ENCODE peak calls at places on chromosomes 11 and 22, in eight cellular contexts. F is K562, P is body of pancreas, J is A549, V is astrocyte of the cerebellum, G is NB4, Q is IMR-90, C is fibroblast of the aortic adventitia. A is an unnamed sample.
A peak's percentile ranks its signal among the peaks of the same experiment; 100 is the strongest.

GRCh38 chr11:96272542-96273306 is 70.3 kb downstream of the MAML2 start:
- DNase-seq in F (no peak), P (peak; percentile 44), J (peak; percentile 9), V (no peak), G (no peak), Q (peak; percentile 51), C (peak; percentile 45), A (peak; percentile 42)

GRCh38 chr11:15947681-15948648 is 408.4 kb downstream of the SOX6 start:
- DNase-seq in F (no peak), P (peak; percentile 72), J (no peak), V (no peak), G (no peak), Q (no peak), C (no peak), A (no peak)

GRCh38 chr11:48013269-48013901 is 33.0 kb downstream of the PTPRJ start:
- DNase-seq in F (no peak), P (peak; percentile 50), J (peak; percentile 74), V (no peak), G (peak; percentile 84), Q (peak; percentile 65), C (no peak), A (peak; percentile 23)

GRCh38 chr22:50311606-50312351 is 4.3 kb upstream of the PLXNB2 start:
- DNase-seq in F (no peak), P (peak; percentile 11), J (no peak), V (no peak), G (no peak), Q (no peak), C (no peak), A (no peak)

GRCh38 chr11:95924414-95924760 is 480 bp upstream of the MTMR2 start:
- DNase-seq in F (no peak), P (no peak), J (peak; percentile 16), V (peak; percentile 18), G (no peak), Q (peak; percentile 48), C (peak; percentile 64), A (no peak)

GRCh38 chr11:119764108-119764874 is 35.3 kb upstream of the NECTIN1 start:
- DNase-seq in F (no peak), P (peak; percentile 83), J (no peak), V (peak; percentile 11), G (no peak), Q (peak; percentile 42), C (peak; percentile 51), A (no peak)

GRCh38 chr22:17874231-17874630 is 100.0 kb upstream of the BID start:
- DNase-seq in F (no peak), P (no peak), J (no peak), V (no peak), G (no peak), Q (no peak), C (no peak), A (no peak)

GRCh38 chr11:125451400-125452124 is 44.5 kb downstream of the FEZ1 start:
- DNase-seq in F (peak; percentile 57), P (peak; percentile 53), J (no peak), V (no peak), G (peak; percentile 13), Q (peak; percentile 25), C (peak; percentile 46), A (peak; percentile 15)

GRCh38 chr11:32881286-32881685 is 11.3 kb upstream of the QSER1 start:
- DNase-seq in F (no peak), P (no peak), J (no peak), V (no peak), G (no peak), Q (peak; percentile 30), C (no peak), A (peak; percentile 91)

GRCh38 chr22:38924197-38924952 is 33.0 kb upstream of the APOBEC3A start:
- DNase-seq in F (no peak), P (peak; percentile 95), J (peak; percentile 75), V (peak; percentile 93), G (no peak), Q (peak; percentile 90), C (peak; percentile 98), A (peak; percentile 79)

GRCh38 chr11:129719037-129719436 is 96.6 kb upstream of the TMEM45B start:
- DNase-seq in F (no peak), P (no peak), J (no peak), V (no peak), G (no peak), Q (no peak), C (no peak), A (no peak)

GRCh38 chr11:121933694-121934093 is 182.3 kb downstream of the BLID start:
- DNase-seq in F (no peak), P (no peak), J (no peak), V (no peak), G (no peak), Q (peak; percentile 87), C (peak; percentile 32), A (peak; percentile 36)

GRCh38 chr22:32904044-32904443 is 102.5 kb downstream of the TIMP3 start:
- DNase-seq in F (peak; percentile 68), P (no peak), J (peak; percentile 29), V (no peak), G (peak; percentile 40), Q (peak; percentile 35), C (peak; percentile 38), A (peak; percentile 58)

GRCh38 chr11:116730568-116730967 is 42.2 kb downstream of the BUD13 start:
- DNase-seq in F (no peak), P (no peak), J (no peak), V (no peak), G (no peak), Q (no peak), C (peak; percentile 49), A (no peak)

GRCh38 chr11:44366741-44367140 is 56.8 kb upstream of the ALX4 start:
- DNase-seq in F (no peak), P (no peak), J (no peak), V (no peak), G (no peak), Q (no peak), C (no peak), A (no peak)

DNA sequence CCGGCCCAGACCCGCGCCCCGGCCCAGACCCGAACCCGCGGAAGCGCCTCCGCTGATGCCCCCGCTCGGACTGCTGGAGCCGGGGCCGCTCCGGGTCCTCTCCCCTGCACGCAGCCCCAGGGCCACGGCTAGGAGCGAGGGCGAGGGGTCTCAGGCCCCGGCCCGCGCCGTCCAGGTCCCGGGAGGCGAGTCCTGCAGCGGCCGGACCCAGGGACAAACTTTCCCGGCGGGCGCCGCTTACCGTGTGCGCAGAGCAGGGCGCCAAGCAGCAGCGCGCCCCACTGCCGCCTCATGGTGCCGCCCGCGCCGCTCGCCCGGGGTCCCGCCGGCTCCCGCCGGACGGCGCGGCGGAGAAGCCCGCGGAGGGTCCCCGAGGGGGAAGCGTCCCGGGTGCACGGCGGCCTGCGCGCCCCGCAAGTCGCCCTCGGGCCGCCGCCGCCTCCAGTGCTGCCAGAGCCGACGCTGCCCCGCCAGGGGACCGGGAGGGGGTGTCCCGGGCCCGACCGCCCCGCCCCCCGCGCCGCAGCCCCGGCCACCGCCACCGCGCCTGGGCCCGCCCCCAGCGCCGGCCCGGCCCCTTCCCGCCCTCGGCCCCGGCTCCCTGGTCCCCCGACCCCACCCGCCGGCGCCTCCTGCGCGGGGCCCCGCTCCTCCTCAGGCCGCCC is at the start of gene LRP4:
- DNase-seq in F (peak; percentile 72), P (peak; percentile 62), J (peak; percentile 35), V (no peak), G (peak; percentile 57), Q (no peak), C (no peak), A (peak; percentile 31)
- TF ChIP-seq CTCF in F (no peak), P (no peak), J (no peak), V (no peak), G (no peak), Q (peak; percentile 5), C (no peak), A (no peak)

DNA sequence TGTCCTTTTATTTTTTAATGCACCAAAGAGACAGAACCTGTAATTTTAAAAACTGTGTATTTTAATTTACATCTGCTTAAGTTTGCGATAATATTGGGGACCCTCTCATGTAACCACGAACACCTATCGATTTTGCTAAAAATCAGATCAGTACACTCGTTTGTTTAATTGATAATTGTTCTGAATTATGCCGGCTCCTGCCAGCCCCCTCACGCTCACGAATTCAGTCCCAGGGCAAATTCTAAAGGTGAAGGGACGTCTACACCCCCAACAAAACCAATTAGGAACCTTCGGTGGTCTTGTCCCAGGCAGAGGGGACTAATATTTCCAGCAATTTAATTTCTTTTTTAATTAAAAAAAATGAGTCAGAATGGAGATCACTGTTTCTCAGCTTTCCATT is 1.1 kb upstream of the CCND1 start:
- DNase-seq in F (no peak), P (no peak), J (no peak), V (no peak), G (no peak), Q (no peak), C (no peak), A (no peak)
- H3K4me3 ChIP-seq in F (no peak overlapping the region), P (no peak overlapping the region), J (peak overlapping the region; percentile 91), V (peak overlapping the region; percentile 89), G (no peak overlapping the region), Q (peak overlapping the region; percentile 98), C (peak overlapping the region; percentile 98), A (peak overlapping the region; percentile 89)

GRCh38 chr11:62592216-62592815 is 993 bp upstream of the TUT1 start:
- DNase-seq in F (peak; percentile 59), P (no peak), J (no peak), V (no peak), G (no peak), Q (no peak), C (no peak), A (no peak)

GRCh38 chr11:62591448-62592215 is at the start of gene TUT1:
- DNase-seq in F (peak; percentile 91), P (peak; percentile 97), J (peak; percentile 100), V (peak; percentile 99), G (peak; percentile 100), Q (peak; percentile 99), C (peak; percentile 99), A (peak; percentile 100)

GRCh38 chr11:62593434-62594044 is 2.2 kb upstream of the TUT1 start:
- DNase-seq in F (peak; percentile 72), P (peak; percentile 74), J (peak; percentile 88), V (no peak), G (peak; percentile 94), Q (peak; percentile 70), C (peak; percentile 76), A (peak; percentile 89)

GRCh38 chr11:62592989-62593421 is 1.7 kb upstream of the TUT1 start:
- DNase-seq in F (no peak), P (no peak), J (no peak), V (no peak), G (no peak), Q (no peak), C (no peak), A (no peak)

GRCh38 chr11:62588966-62589637 is 2.2 kb downstream of the TUT1 start:
- DNase-seq in F (no peak), P (no peak), J (no peak), V (no peak), G (peak; percentile 44), Q (no peak), C (no peak), A (no peak)
- TF ChIP-seq CTCF in F (peak; percentile 59), P (no peak), J (peak; percentile 25), V (peak; percentile 47), G (peak; percentile 46), Q (peak; percentile 45), C (peak; percentile 34), A (peak; percentile 19)

GRCh38 chr11:34926831-34927132 is 10.4 kb downstream of the PDHX start:
- DNase-seq in F (no peak), P (no peak), J (no peak), V (no peak), G (no peak), Q (peak; percentile 76), C (peak; percentile 60), A (no peak)
- H3K4me3 ChIP-seq in F (no peak overlapping the region), P (no peak overlapping the region), J (no peak overlapping the region), V (no peak overlapping the region), G (no peak overlapping the region), Q (no peak overlapping the region), C (no peak overlapping the region), A (no peak overlapping the region)

DNA sequence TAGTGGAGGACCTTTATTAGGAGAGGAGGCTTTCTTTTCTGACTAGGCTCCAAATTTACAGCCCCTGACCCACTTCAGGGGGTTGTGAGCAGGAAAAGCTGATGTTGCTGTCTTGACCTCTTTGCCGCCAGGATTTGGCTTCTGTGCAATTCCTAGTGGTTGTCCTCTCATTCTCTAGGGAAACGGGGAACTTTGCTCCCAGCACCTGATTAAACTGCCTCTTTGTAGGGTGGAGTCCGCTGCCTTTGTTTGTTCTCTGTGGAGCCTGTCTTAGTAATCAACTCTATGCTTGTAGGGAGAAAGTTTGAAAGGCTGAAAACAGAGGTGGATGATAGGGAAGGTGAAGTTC is 16.3 kb downstream of the CTNND1 start:
- DNase-seq in F (no peak), P (peak; percentile 65), J (peak; percentile 70), V (no peak), G (no peak), Q (no peak), C (no peak), A (peak; percentile 54)
- TF ChIP-seq CTCF in F (no peak), P (peak; percentile 6), J (no peak), V (no peak), G (no peak), Q (no peak), C (no peak), A (no peak)

A was measured in epithelial cell of esophagus.